ENCODE peak calls at places on chromosomes 5 and 9, in four cellular contexts. H is AG09309, R is fibroblast of villous mesenchyme, K is cardiac fibroblast. E is an unnamed sample.

GRCh38 chr9:71589612-71590011 is 178.7 kb downstream of the CEMIP2 start:
- DNase-seq in H (no peak), R (no peak), K (peak), E (no peak)

GRCh38 chr9:71145179-71145578 is 23.8 kb upstream of the TRPM3 start:
- DNase-seq in H (no peak), R (peak), K (peak), E (peak)

GRCh38 chr9:133770076-133770777 is 32.1 kb upstream of the SARDH start:
- DNase-seq in H (no peak), R (no peak), K (no peak), E (no peak)

GRCh38 chr9:15101046-15101445 is 190.8 kb upstream of the FREM1 start:
- DNase-seq in H (no peak), R (peak), K (peak), E (peak)

GRCh38 chr5:124888050-124888506 is 141.6 kb upstream of the ZNF608 start:
- DNase-seq in H (no peak), R (no peak), K (no peak), E (no peak)

GRCh38 chr9:700365-701282 is 140.9 kb upstream of the DMRT1 start:
- DNase-seq in H (no peak), R (peak), K (no peak), E (no peak)

GRCh38 chr5:6085461-6085860 is 292.9 kb downstream of the MED10 start:
- DNase-seq in H (no peak), R (peak), K (no peak), E (peak)

GRCh38 chr9:127537014-127537413 is 75.1 kb upstream of the STXBP1 start:
- DNase-seq in H (no peak), R (peak), K (peak), E (no peak)

GRCh38 chr9:89619019-89619418 is 14.2 kb downstream of the GADD45G start:
- DNase-seq in H (no peak), R (no peak), K (no peak), E (no peak)

GRCh38 chr5:150836703-150837102 is 9.6 kb upstream of the IRGM start:
- DNase-seq in H (no peak), R (no peak), K (no peak), E (no peak)

GRCh38 chr5:14332038-14332631 is 189.0 kb downstream of the TRIO start:
- DNase-seq in H (no peak), R (no peak), K (no peak), E (no peak)

GRCh38 chr9:106880081-106880480 is 17.1 kb downstream of the ZNF462 start:
- DNase-seq in H (no peak), R (no peak), K (no peak), E (no peak)

GRCh38 chr9:4299006-4299795 is 667 bp downstream of the GLIS3 start:
- DNase-seq in H (no peak), R (peak), K (peak), E (no peak)

GRCh38 chr9:86939896-86940295 is 7.4 kb downstream of the GAS1 start:
- DNase-seq in H (no peak), R (no peak), K (no peak), E (no peak)

GRCh38 chr9:15873573-15874177 is 320.8 kb downstream of the CCDC171 start:
- DNase-seq in H (no peak), R (peak), K (peak), E (peak)

GRCh38 chr5:90802695-90803317 is 244.2 kb downstream of the ADGRV1 start:
- DNase-seq in H (no peak), R (peak), K (peak), E (peak)

GRCh38 chr5:159262859-159263568 is at the start of gene UBLCP1:
- DNase-seq in H (peak), R (peak), K (peak), E (peak)

GRCh38 chr5:130937046-130937445 is 228.0 kb downstream of the HINT1 start:
- DNase-seq in H (no peak), R (no peak), K (no peak), E (no peak)

GRCh38 chr5:154316223-154316967 is 125.9 kb downstream of the GALNT10 start:
- DNase-seq in H (no peak), R (no peak), K (no peak), E (no peak)

GRCh38 chr5:54610197-54610898 is 92.8 kb downstream of the SNX18 start:
- DNase-seq in H (no peak), R (peak), K (peak), E (no peak)

GRCh38 chr5:75951716-75952115 is 131.5 kb upstream of the SV2C start:
- DNase-seq in H (no peak), R (no peak), K (no peak), E (no peak)

GRCh38 chr9:34759432-34760134 is 49.6 kb upstream of the CCL21 start:
- DNase-seq in H (no peak), R (no peak), K (no peak), E (no peak)

GRCh38 chr5:56405116-56405515 is 172.0 kb upstream of the ANKRD55 start:
- DNase-seq in H (no peak), R (no peak), K (no peak), E (no peak)

GRCh38 chr9:129620669-129621295 is at the start of gene C9orf50:
- DNase-seq in H (no peak), R (no peak), K (no peak), E (no peak)

GRCh38 chr9:28287413-28287812 is 714.1 kb upstream of the C9orf72 start:
- DNase-seq in H (no peak), R (no peak), K (no peak), E (no peak)

GRCh38 chr9:134936762-134937555 is 19.2 kb upstream of the FCN1 start:
- DNase-seq in H (no peak), R (no peak), K (no peak), E (no peak)

GRCh38 chr9:116646661-116647514 is 40.2 kb upstream of the TRIM32 start:
- DNase-seq in H (no peak), R (peak), K (peak), E (peak)
- TF ChIP-seq CTCF in H (peak), R (peak), K (peak), E (peak)

GRCh38 chr5:173396311-173396993 is 68.2 kb upstream of the STC2 start:
- DNase-seq in H (no peak), R (peak), K (peak), E (peak)
- TF ChIP-seq CTCF in H (peak), R (peak), K (peak), E (peak)

DNA sequence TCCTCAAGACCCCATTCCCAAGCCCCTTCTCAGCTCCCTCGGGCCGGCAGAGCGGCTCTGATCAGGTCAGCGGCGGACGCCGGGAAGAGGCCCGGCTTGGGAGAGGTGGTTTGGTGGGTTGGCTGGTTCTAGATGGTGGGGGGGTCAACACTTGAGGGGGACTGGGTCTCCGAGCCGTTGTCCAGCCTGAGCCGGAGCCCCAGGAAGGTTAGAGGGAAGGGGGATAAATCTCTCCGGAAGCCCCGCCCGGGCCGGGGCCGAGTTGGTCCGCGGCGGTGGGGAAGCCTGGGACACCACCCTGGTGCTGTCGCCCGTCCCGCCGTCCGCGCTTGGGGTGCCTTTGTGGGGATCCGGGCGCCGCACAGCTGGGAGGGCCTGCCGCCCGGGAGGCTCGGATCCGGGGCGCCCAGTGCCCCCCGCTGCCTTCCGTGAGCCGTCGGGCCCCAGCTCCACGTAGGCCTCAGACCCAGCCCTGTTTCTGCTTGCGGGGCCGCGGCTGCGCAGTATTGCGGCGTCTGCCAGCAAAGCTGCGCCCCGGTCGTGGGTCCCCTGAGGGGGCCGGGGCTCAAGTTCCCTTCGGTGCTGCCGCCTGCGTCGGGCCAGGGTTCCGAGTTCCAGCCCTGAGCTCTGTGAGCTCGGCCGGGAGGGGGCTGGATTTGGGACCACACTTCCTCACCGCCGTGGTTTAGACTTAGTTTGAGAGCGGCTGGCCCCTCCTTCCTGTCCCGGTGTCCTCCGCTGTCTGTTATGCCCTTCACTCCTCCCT is 560 bp upstream of the TRIM52 start:
- DNase-seq in H (peak), R (peak), K (peak), E (peak)
- TF ChIP-seq CTCF in H (no peak), R (no peak), K (no peak), E (no peak)

GRCh38 chr5:108997720-108998119 is 250.0 kb downstream of the FER start:
- DNase-seq in H (no peak), R (no peak), K (no peak), E (no peak)
- TF ChIP-seq CTCF in H (no peak), R (no peak), K (no peak), E (no peak)

GRCh38 chr5:37837101-37838032 is 2.5 kb downstream of the GDNF start:
- DNase-seq in H (no peak), R (peak), K (peak), E (peak)
- TF ChIP-seq CTCF in H (peak), R (peak), K (peak), E (peak)

GRCh38 chr5:17316973-17317459 is 99.6 kb downstream of the BASP1 start:
- DNase-seq in H (peak), R (peak), K (peak), E (peak)
- TF ChIP-seq CTCF in H (no peak), R (no peak), K (no peak), E (no peak)

DNA sequence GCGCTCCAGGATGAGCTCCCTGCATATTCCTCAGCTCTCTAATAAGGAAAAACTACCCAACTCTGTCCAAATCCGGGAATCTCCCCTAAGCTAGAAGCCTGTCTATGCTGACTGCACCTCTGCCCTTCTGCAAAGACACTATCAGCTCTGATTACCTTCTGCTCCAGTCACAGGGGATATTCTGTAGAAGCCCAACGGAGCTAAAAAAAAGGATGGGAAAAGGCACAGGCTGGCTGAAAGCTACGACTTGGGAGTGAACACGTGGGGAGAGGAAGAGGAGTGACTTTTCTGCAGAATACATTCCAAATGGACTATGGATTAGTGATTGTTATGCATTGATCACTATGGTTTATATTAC is 50.7 kb downstream of the IARS1 start:
- DNase-seq in H (no peak), R (no peak), K (no peak), E (no peak)
- TF ChIP-seq CTCF in H (no peak), R (no peak), K (no peak), E (no peak)

GRCh38 chr5:7897014-7897600 is 28.2 kb downstream of the MTRR start:
- DNase-seq in H (no peak), R (peak), K (peak), E (peak)
- TF ChIP-seq CTCF in H (peak), R (peak), K (peak), E (peak)

GRCh38 chr5:144139586-144139985 is 30.9 kb downstream of the YIPF5 start:
- DNase-seq in H (no peak), R (peak), K (peak), E (no peak)
- TF ChIP-seq CTCF in H (peak), R (peak), K (peak), E (no peak)

GRCh38 chr5:16792278-16793275 is 143.5 kb downstream of the MYO10 start:
- DNase-seq in H (no peak), R (no peak), K (no peak), E (no peak)

GRCh38 chr5:16794381-16794913 is 141.6 kb downstream of the MYO10 start:
- DNase-seq in H (no peak), R (no peak), K (no peak), E (no peak)

GRCh38 chr5:16787278-16787677 is 148.8 kb downstream of the MYO10 start:
- DNase-seq in H (no peak), R (no peak), K (peak), E (peak)

GRCh38 chr5:16788957-16789356 is 147.1 kb downstream of the MYO10 start:
- DNase-seq in H (no peak), R (no peak), K (no peak), E (no peak)

DNA sequence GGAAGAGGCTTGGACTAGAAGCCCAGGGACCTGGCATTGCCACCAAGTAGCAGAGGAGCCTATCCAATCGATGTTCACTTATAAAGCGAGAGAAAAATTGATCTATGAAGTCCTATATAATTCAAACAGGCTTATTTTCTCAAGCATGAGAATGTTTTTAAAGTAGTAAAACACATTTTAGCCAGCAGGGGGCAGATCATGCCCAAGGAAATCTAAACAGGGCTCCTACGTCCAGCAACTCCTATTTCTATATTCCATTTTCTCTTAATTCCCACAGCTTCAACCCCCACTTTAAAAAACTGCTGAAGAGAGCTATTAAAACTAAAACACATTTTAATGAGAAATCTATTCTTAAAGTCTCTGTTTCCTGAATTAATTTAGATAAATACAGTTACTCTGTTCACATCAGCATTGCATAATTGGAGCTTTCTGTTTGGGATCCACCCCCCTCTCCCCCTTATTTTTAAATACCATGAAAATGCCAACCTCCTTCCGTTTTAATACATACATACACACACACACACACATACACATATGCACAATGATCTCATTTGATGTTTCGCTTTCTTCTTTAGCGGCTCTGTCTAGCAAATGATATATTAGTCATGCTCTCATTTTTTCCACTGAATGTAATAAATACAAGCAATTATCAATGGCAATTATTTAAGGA is 144.9 kb downstream of the MYO10 start:
- DNase-seq in H (no peak), R (peak), K (peak), E (peak)
- TF ChIP-seq CTCF in H (peak), R (peak), K (peak), E (peak)